ENCODE peak calls at places on chromosomes 11 and 22, in six cellular contexts. T is bronchial epithelial cell, U is ovary, N is HCT116, O is A549, W is body of pancreas. M is an unnamed sample.

GRCh38 chr11:92765965-92766371 is 203.5 kb upstream of the MTNR1B start:
- DNase-seq in W (peak), N (no peak), U (no peak), T (no peak), O (no peak), M (no peak)

GRCh38 chr22:24390576-24390975 is 36.8 kb upstream of the ADORA2A start:
- DNase-seq in W (no peak), N (no peak), O (no peak), T (no peak), U (no peak), M (no peak)

GRCh38 chr22:17943533-17944204 is 80.7 kb downstream of the MICAL3 start:
- DNase-seq in W (peak), U (no peak), O (no peak), T (no peak), N (no peak), M (no peak)

GRCh38 chr11:65887026-65887722 is 1.1 kb downstream of the FIBP start:
- DNase-seq in U (peak), T (no peak), W (no peak), N (no peak), O (no peak), M (no peak)

GRCh38 chr11:117621226-117621625 is 175.8 kb downstream of the DSCAML1 start:
- DNase-seq in N (peak), W (no peak), O (no peak), U (no peak), T (peak), M (peak)

GRCh38 chr11:108934696-108935095 is 269.8 kb downstream of the DDX10 start:
- DNase-seq in T (no peak), U (no peak), W (no peak), N (no peak), O (no peak), M (no peak)

GRCh38 chr11:69645801-69646492 is 5.0 kb downstream of the CCND1 start:
- DNase-seq in U (peak), N (no peak), W (peak), O (no peak), T (no peak), M (no peak)

GRCh38 chr11:94840209-94840608 is 72.1 kb downstream of the AMOTL1 start:
- DNase-seq in T (no peak), W (no peak), U (no peak), O (no peak), N (no peak), M (no peak)

GRCh38 chr11:94753630-94754029 is 14.5 kb upstream of the AMOTL1 start:
- DNase-seq in N (no peak), T (peak), U (no peak), W (no peak), O (no peak), M (no peak)

GRCh38 chr11:61116426-61117214 is 14.3 kb downstream of the CD5 start:
- DNase-seq in T (no peak), U (no peak), O (no peak), N (no peak), W (no peak), M (no peak)

GRCh38 chr11:19199037-19199436 is 2.7 kb downstream of the CSRP3 start:
- DNase-seq in T (no peak), U (no peak), W (no peak), N (no peak), O (no peak), M (no peak)

GRCh38 chr11:65810046-65810868 is 23.4 kb downstream of the OVOL1 start:
- DNase-seq in T (no peak), W (no peak), N (no peak), U (no peak), O (no peak), M (no peak)

GRCh38 chr11:107043242-107043991 is 25.1 kb upstream of the GUCY1A2 start:
- DNase-seq in W (no peak), N (no peak), U (no peak), T (peak), O (no peak), M (no peak)

GRCh38 chr11:76616676-76617552 is 53.6 kb downstream of the LRRC32 start:
- DNase-seq in O (no peak), U (no peak), N (no peak), T (no peak), W (no peak), M (no peak)

GRCh38 chr11:15971215-15971546 is 385.2 kb downstream of the SOX6 start:
- DNase-seq in T (no peak), O (no peak), N (no peak), U (no peak), W (no peak), M (no peak)

GRCh38 chr11:65853249-65853979 is 4.6 kb downstream of the CFL1 start:
- DNase-seq in W (no peak), U (no peak), T (no peak), N (no peak), O (no peak), M (no peak)

GRCh38 chr11:36306888-36307287 is 10.8 kb downstream of the PRR5L start:
- DNase-seq in N (peak), O (no peak), U (no peak), T (peak), W (no peak), M (no peak)

GRCh38 chr11:614583-615452 is 932 bp downstream of the IRF7 start:
- DNase-seq in U (peak), N (no peak), O (no peak), T (no peak), W (peak), M (no peak)

GRCh38 chr22:49966716-49967332 is 6.3 kb downstream of the PIM3 start:
- DNase-seq in N (no peak), U (peak), O (no peak), W (peak), T (no peak), M (no peak)

GRCh38 chr22:50600967-50601668 is 525 bp downstream of the MAPK8IP2 start:
- DNase-seq in N (no peak), T (no peak), O (no peak), U (peak), W (no peak), M (no peak)

GRCh38 chr11:73551697-73552096 is 46.2 kb downstream of the FAM168A start:
- DNase-seq in W (no peak), U (no peak), T (no peak), N (no peak), O (no peak), M (no peak)

GRCh38 chr22:44697423-44698179 is 4.4 kb upstream of the PRR5 start:
- DNase-seq in T (peak), W (peak), O (peak), N (peak), U (peak), M (peak)

DNA sequence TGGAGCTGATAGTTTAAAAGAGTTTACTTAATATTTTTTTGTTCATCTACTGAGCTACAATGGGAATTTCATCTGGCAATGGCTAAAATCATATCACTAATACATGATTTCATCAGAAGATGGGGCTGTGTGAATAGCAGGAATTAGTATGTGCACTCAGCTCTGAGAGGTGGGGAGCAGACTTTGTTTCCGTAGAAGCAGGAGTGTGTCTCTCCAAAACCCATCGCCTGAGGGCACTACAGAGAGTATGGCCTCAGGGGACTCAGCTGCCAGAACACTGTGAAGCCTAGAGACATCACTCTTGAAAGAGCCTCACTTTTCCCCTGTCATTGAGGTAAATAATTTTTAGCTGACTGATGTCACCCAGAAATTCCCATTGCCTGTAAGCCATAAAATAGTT is 261.4 kb upstream of the ISX start:
- DNase-seq in O (no peak), W (no peak), U (no peak), T (no peak), N (no peak), M (no peak)
- TF ChIP-seq CTCF in O (no peak), W (no peak), U (no peak), T (no peak), N (no peak), M (no peak)

GRCh38 chr11:2138075-2138435 is 1.1 kb downstream of the IGF2 start:
- DNase-seq in U (no peak), N (no peak), O (no peak), W (no peak), T (no peak), M (no peak)

GRCh38 chr11:2140411-2141400 is 1.5 kb upstream of the IGF2 start:
- DNase-seq in T (no peak), U (no peak), O (no peak), N (no peak), W (no peak), M (no peak)

GRCh38 chr11:2139691-2140337 is 625 bp upstream of the IGF2 start:
- DNase-seq in N (no peak), O (no peak), T (no peak), U (no peak), W (no peak), M (no peak)

GRCh38 chr11:2138436-2139117 is 612 bp downstream of the IGF2 start:
- DNase-seq in N (no peak), O (no peak), T (no peak), W (no peak), U (no peak), M (no peak)

DNA sequence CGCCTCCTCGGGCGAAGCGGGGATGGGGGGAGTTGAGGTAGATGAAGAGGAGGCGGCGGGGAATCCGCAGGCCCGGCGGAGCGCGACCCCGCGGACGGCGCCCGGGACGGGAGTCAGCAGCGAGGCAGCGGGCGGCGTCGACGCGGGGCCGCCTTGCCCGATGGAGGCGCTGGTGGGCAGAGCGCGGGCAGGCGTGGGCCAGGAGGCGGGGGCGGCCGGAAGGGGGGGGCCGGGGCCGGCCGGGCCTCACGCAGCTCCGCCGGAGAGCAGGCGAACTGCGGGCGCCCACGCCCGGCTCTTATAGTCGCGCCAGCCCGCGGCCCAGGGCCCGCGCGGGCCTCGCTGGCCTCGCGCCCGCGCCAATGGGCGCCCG is at the start of gene IGF2:
- DNase-seq in W (no peak), U (no peak), N (no peak), T (no peak), O (peak), M (no peak)
- TF ChIP-seq CTCF in W (no peak), U (no peak), N (no peak), T (no peak), O (peak), M (no peak)

DNA sequence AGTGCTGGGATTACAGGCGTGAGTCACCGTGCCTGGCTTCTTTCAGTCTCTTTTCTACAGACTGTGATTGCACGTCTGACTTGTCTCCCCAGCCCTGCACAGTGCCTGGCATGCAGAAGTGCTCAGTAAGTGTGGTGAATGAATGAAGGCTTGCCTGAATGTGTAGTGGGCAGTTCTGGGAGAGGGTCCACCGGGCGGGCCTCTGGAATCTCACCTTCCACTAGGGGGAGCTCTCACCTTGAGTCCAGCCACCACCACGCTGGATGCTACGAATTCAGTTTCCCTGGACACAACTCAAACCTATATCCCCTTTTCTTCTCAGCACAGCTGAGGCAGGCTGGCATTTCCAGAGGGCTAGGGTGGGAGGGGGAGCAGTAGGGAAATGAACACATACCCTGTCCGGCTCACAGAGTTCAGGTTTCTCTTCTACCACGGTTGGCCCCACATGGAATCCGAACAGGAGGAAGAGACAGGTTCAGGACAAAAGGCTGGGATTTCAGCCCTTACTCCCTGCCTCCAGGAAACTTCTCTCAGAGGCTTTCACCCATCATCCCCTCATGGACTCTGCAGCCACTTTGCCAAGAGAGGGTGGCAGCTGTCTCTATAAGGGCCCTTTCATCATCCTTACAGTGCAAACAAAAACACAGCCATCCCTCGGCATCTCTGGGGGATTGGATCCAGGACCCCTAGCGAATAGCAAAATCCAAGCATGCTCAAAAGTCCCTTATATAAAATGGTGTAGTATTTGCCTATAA is 86.8 kb downstream of the NECTIN1 start:
- DNase-seq in U (no peak), T (peak), W (peak), N (peak), O (peak), M (peak)
- TF ChIP-seq CTCF in U (no peak), T (peak), W (peak), N (peak), O (peak), M (peak)

GRCh38 chr11:111459506-111460270 is 52.5 kb downstream of the BTG4 start:
- DNase-seq in U (no peak), T (no peak), N (no peak), O (no peak), W (no peak), M (no peak)
- TF ChIP-seq CTCF in U (no peak), T (no peak), N (no peak), O (no peak), W (no peak), M (no peak)

GRCh38 chr11:40062616-40063015 is 1396.8 kb downstream of the LRRC4C start:
- DNase-seq in O (no peak), U (no peak), N (no peak), T (no peak), W (no peak), M (no peak)
- TF ChIP-seq CTCF in O (no peak), U (no peak), N (no peak), T (no peak), W (no peak), M (no peak)

GRCh38 chr11:70755410-70756158 is 357.3 kb downstream of the CTTN start:
- DNase-seq in O (peak), U (peak), N (peak), W (peak), T (peak), M (peak)
- TF ChIP-seq CTCF in O (peak), U (peak), N (peak), W (peak), T (peak), M (peak)

DNA sequence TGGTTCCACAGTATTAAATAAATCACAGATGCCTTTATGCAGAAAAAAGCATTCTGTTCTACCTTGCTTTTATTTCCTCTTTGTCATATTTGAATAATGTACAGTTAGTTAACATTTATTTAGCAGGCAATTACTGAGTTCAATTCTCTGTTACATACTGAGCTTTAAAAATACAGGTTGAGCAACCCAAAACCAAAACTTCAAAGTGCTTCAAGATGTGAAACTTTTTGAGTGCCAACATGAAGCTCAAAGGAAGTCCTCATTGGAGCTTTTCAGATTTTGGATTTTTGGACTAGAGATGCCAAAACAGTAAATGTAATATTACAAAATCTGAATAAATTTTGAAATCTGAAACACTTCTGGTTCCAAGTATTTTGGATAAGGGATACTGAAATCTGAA is 54.1 kb downstream of the PDHX start:
- DNase-seq in W (no peak), U (no peak), N (no peak), T (no peak), O (no peak), M (no peak)
- TF ChIP-seq CTCF in W (no peak), U (no peak), N (no peak), T (no peak), O (no peak), M (no peak)

DNA sequence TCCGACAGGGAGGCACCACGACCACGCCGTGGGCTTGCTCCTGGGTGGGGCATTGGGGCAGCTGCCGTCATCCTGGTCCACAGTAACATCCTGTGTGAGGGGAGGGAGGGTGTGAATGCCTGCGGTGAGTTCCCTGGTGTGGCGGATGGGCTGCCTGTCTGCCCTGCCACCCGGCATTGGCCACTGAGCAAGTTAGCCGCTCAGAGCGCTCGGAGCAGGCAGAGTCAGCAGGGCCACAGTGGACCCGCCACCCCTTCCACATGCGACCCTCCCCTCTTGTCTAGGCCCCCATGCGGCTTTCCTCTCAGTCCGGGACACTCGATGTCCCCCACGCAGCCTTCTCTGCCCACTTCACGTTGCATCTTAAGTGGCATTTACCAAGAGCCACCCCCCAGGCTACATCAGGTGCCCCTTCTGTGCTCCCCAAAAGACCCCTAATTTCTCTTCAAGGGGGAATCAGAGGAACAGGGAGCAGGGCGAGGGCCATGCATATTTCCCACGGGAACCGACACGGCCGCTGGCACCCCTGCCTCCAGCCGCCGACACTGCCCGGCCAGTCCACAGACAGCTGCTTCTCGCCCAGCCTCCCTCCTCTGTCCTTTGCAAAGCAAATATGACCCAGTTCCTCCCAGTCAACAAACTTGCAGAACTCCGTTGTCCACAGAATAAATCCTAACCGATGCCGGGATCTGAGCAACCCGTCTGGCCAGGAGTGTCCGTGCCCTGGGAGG is 1482.1 kb downstream of the TBC1D22A start:
- DNase-seq in O (no peak), U (no peak), N (no peak), T (no peak), W (no peak), M (no peak)
- TF ChIP-seq CTCF in O (no peak), U (no peak), N (no peak), T (no peak), W (no peak), M (no peak)

GRCh38 chr22:42304021-42304790 is 33.8 kb upstream of the TCF20 start:
- DNase-seq in W (no peak), O (no peak), N (no peak), U (no peak), T (no peak), M (no peak)

GRCh38 chr22:42301072-42301741 is 30.8 kb upstream of the TCF20 start:
- DNase-seq in U (no peak), T (no peak), W (no peak), O (no peak), N (no peak), M (no peak)

GRCh38 chr22:42305967-42306366 is 35.5 kb upstream of the TCF20 start:
- DNase-seq in N (no peak), O (no peak), U (no peak), W (no peak), T (no peak), M (no peak)

GRCh38 chr22:42301742-42302102 is 31.3 kb upstream of the TCF20 start:
- DNase-seq in T (no peak), N (no peak), W (no peak), U (no peak), O (no peak), M (no peak)

DNA sequence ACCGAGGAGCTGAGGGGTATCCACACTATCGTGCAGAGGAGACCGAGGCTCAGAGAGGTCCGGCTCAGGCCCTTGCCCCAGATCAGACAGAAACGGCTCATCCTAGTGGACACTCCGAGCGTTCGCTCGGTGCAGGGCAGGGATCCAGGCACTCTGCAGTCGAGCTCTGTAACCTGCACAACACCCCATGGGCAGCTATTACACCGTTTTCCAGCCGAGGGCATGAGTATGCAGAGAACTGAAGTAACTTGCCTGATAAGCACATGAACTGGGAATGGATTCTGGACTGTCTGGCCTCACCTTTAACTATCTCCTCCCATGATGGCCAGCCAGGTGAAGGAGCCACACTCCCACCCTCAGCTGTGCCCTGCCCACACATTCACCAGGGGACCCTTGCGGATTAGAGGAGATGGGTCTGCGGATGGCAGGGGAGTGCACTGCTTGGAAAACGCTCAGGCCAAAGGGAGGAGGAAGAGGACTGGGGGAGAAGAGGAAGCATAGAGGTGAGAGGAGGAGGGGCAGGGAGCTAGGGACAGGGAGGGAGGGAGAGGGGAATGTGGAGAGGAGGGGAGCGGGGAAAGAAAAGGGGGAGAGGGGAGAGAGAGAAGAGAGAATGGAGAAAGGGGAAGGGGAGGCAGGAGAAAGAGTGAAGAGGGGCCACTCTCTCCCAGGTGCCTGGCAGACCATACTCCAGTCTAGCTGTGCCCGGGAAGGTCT is 33.0 kb upstream of the TCF20 start:
- DNase-seq in N (no peak), W (no peak), T (no peak), O (no peak), U (no peak), M (no peak)
- TF ChIP-seq CTCF in N (no peak), W (no peak), T (no peak), O (no peak), U (no peak), M (no peak)